ENCODE peak calls at places on chromosomes 4 and X, in seven cellular contexts. One of them, this sample, is unnamed.

GRCh38 chr4:98864560-98864959 is 64.4 kb downstream of the EIF4E start:
- DNase-seq in brain microvascular endothelial cell: no peak
- DNase-seq in RWPE1: no peak
- DNase-seq in astrocyte of the spinal cord: no peak
- DNase-seq in fibroblast of lung: no peak
- DNase-seq in hepatocyte: no peak
- DNase-seq in HL-60: no peak
- DNase-seq in this sample: no peak

GRCh38 chr4:42048394-42048793 is 58.1 kb downstream of the SLC30A9 start:
- DNase-seq in brain microvascular endothelial cell: peak; percentile 54
- DNase-seq in RWPE1: peak; percentile 10
- DNase-seq in astrocyte of the spinal cord: peak; percentile 78
- DNase-seq in fibroblast of lung: peak; percentile 85
- DNase-seq in hepatocyte: no peak
- DNase-seq in HL-60: no peak
- DNase-seq in this sample: no peak

GRCh38 chr4:86472377-86473019 is 112.6 kb upstream of the MAPK10 start:
- DNase-seq in brain microvascular endothelial cell: no peak
- DNase-seq in RWPE1: no peak
- DNase-seq in astrocyte of the spinal cord: no peak
- DNase-seq in fibroblast of lung: no peak
- DNase-seq in hepatocyte: no peak
- DNase-seq in HL-60: no peak
- DNase-seq in this sample: no peak

GRCh38 chr4:140116442-140117104 is 37.4 kb downstream of the MAML3 start:
- DNase-seq in brain microvascular endothelial cell: no peak
- DNase-seq in RWPE1: no peak
- DNase-seq in astrocyte of the spinal cord: no peak
- DNase-seq in fibroblast of lung: peak; percentile 57
- DNase-seq in hepatocyte: no peak
- DNase-seq in HL-60: no peak
- DNase-seq in this sample: no peak

GRCh38 chr4:86848732-86849617 is at the start of gene SLC10A6:
- DNase-seq in brain microvascular endothelial cell: no peak
- DNase-seq in RWPE1: no peak
- DNase-seq in astrocyte of the spinal cord: no peak
- DNase-seq in fibroblast of lung: no peak
- DNase-seq in hepatocyte: no peak
- DNase-seq in HL-60: no peak
- DNase-seq in this sample: no peak

GRCh38 chr4:13966241-13967195 is 339.0 kb upstream of the BOD1L1 start:
- DNase-seq in brain microvascular endothelial cell: peak; percentile 87
- DNase-seq in RWPE1: peak; percentile 46
- DNase-seq in astrocyte of the spinal cord: peak; percentile 77
- DNase-seq in fibroblast of lung: peak; percentile 88
- DNase-seq in hepatocyte: no peak
- DNase-seq in HL-60: no peak
- DNase-seq in this sample: no peak

GRCh38 chrX:48083212-48083611 is 11.8 kb upstream of the ZNF630 start:
- DNase-seq in brain microvascular endothelial cell: peak; percentile 51
- DNase-seq in RWPE1: peak; percentile 68
- DNase-seq in astrocyte of the spinal cord: peak; percentile 47
- DNase-seq in fibroblast of lung: peak; percentile 29
- DNase-seq in hepatocyte: peak; percentile 53
- DNase-seq in HL-60: no peak
- DNase-seq in this sample: no peak

GRCh38 chrX:72296991-72297390 is 8.7 kb downstream of the CITED1 start:
- DNase-seq in brain microvascular endothelial cell: no peak
- DNase-seq in RWPE1: no peak
- DNase-seq in astrocyte of the spinal cord: no peak
- DNase-seq in fibroblast of lung: no peak
- DNase-seq in hepatocyte: no peak
- DNase-seq in HL-60: no peak
- DNase-seq in this sample: no peak

GRCh38 chrX:154021131-154021611 is 1.5 kb upstream of the IRAK1 start:
- DNase-seq in brain microvascular endothelial cell: peak; percentile 39
- DNase-seq in RWPE1: no peak
- DNase-seq in astrocyte of the spinal cord: peak; percentile 59
- DNase-seq in fibroblast of lung: peak; percentile 72
- DNase-seq in hepatocyte: no peak
- DNase-seq in HL-60: peak; percentile 28
- DNase-seq in this sample: no peak

GRCh38 chr4:74715731-74716435 is 78.4 kb downstream of the BTC start:
- DNase-seq in brain microvascular endothelial cell: no peak
- DNase-seq in RWPE1: no peak
- DNase-seq in astrocyte of the spinal cord: no peak
- DNase-seq in fibroblast of lung: no peak
- DNase-seq in hepatocyte: no peak
- DNase-seq in HL-60: no peak
- DNase-seq in this sample: no peak

GRCh38 chrX:31499120-31499519 is 427.3 kb upstream of the FTHL17 start:
- DNase-seq in brain microvascular endothelial cell: peak; percentile 62
- DNase-seq in RWPE1: no peak
- DNase-seq in astrocyte of the spinal cord: peak; percentile 77
- DNase-seq in fibroblast of lung: peak; percentile 78
- DNase-seq in hepatocyte: no peak
- DNase-seq in HL-60: no peak
- DNase-seq in this sample: no peak

GRCh38 chr4:141395246-141395830 is 174.6 kb downstream of the ZNF330 start:
- DNase-seq in brain microvascular endothelial cell: no peak
- DNase-seq in RWPE1: peak; percentile 29
- DNase-seq in astrocyte of the spinal cord: no peak
- DNase-seq in fibroblast of lung: peak; percentile 80
- DNase-seq in hepatocyte: no peak
- DNase-seq in HL-60: no peak
- DNase-seq in this sample: no peak

GRCh38 chrX:153410888-153411254 is 401 bp upstream of the ZFP92 start:
- DNase-seq in brain microvascular endothelial cell: no peak
- DNase-seq in RWPE1: no peak
- DNase-seq in astrocyte of the spinal cord: no peak
- DNase-seq in fibroblast of lung: no peak
- DNase-seq in hepatocyte: no peak
- DNase-seq in HL-60: no peak
- DNase-seq in this sample: no peak

GRCh38 chrX:103656623-103657022 is 27.8 kb downstream of the TCEAL1 start:
- DNase-seq in brain microvascular endothelial cell: peak; percentile 62
- DNase-seq in RWPE1: peak; percentile 71
- DNase-seq in astrocyte of the spinal cord: peak; percentile 45
- DNase-seq in fibroblast of lung: peak; percentile 73
- DNase-seq in hepatocyte: no peak
- DNase-seq in HL-60: no peak
- DNase-seq in this sample: no peak

GRCh38 chr4:84727491-84727890 is 144.6 kb downstream of the CDS1 start:
- DNase-seq in brain microvascular endothelial cell: no peak
- DNase-seq in RWPE1: no peak
- DNase-seq in astrocyte of the spinal cord: no peak
- DNase-seq in fibroblast of lung: no peak
- DNase-seq in hepatocyte: no peak
- DNase-seq in HL-60: no peak
- DNase-seq in this sample: no peak

GRCh38 chr4:84722720-84723119 is 139.8 kb downstream of the CDS1 start:
- DNase-seq in brain microvascular endothelial cell: no peak
- DNase-seq in RWPE1: no peak
- DNase-seq in astrocyte of the spinal cord: no peak
- DNase-seq in fibroblast of lung: no peak
- DNase-seq in hepatocyte: no peak
- DNase-seq in HL-60: no peak
- DNase-seq in this sample: no peak

GRCh38 chr4:84730375-84730774 is 147.4 kb downstream of the CDS1 start:
- DNase-seq in brain microvascular endothelial cell: no peak
- DNase-seq in RWPE1: no peak
- DNase-seq in astrocyte of the spinal cord: no peak
- DNase-seq in fibroblast of lung: no peak
- DNase-seq in hepatocyte: no peak
- DNase-seq in HL-60: no peak
- DNase-seq in this sample: no peak

GRCh38 chr4:84726356-84726755 is 143.4 kb downstream of the CDS1 start:
- DNase-seq in brain microvascular endothelial cell: no peak
- DNase-seq in RWPE1: no peak
- DNase-seq in astrocyte of the spinal cord: no peak
- DNase-seq in fibroblast of lung: peak; percentile 3
- DNase-seq in hepatocyte: no peak
- DNase-seq in HL-60: no peak
- DNase-seq in this sample: no peak
- TF ChIP-seq CTCF in brain microvascular endothelial cell: no peak
- TF ChIP-seq CTCF in RWPE1: no peak
- TF ChIP-seq CTCF in astrocyte of the spinal cord: no peak
- TF ChIP-seq CTCF in fibroblast of lung: no peak
- TF ChIP-seq CTCF in hepatocyte: no peak
- TF ChIP-seq CTCF in HL-60: no peak
- TF ChIP-seq CTCF in this sample: no peak

GRCh38 chrX:45571453-45571852 is 370.8 kb upstream of the DIPK2B start:
- DNase-seq in brain microvascular endothelial cell: no peak
- DNase-seq in RWPE1: no peak
- DNase-seq in astrocyte of the spinal cord: no peak
- DNase-seq in fibroblast of lung: no peak
- DNase-seq in hepatocyte: no peak
- DNase-seq in HL-60: no peak
- DNase-seq in this sample: no peak

GRCh38 chrX:45566456-45566855 is 365.8 kb upstream of the DIPK2B start:
- DNase-seq in brain microvascular endothelial cell: no peak
- DNase-seq in RWPE1: no peak
- DNase-seq in astrocyte of the spinal cord: no peak
- DNase-seq in fibroblast of lung: no peak
- DNase-seq in hepatocyte: no peak
- DNase-seq in HL-60: no peak
- DNase-seq in this sample: no peak
- TF ChIP-seq CTCF in brain microvascular endothelial cell: no peak
- TF ChIP-seq CTCF in RWPE1: no peak
- TF ChIP-seq CTCF in astrocyte of the spinal cord: no peak
- TF ChIP-seq CTCF in fibroblast of lung: no peak
- TF ChIP-seq CTCF in hepatocyte: no peak
- TF ChIP-seq CTCF in HL-60: no peak
- TF ChIP-seq CTCF in this sample: no peak

GRCh38 chr4:15147709-15148651 is 145.7 kb downstream of the CPEB2 start:
- DNase-seq in brain microvascular endothelial cell: no peak
- DNase-seq in RWPE1: no peak
- DNase-seq in astrocyte of the spinal cord: no peak
- DNase-seq in fibroblast of lung: no peak
- DNase-seq in hepatocyte: no peak
- DNase-seq in HL-60: no peak
- DNase-seq in this sample: no peak
- TF ChIP-seq CTCF in brain microvascular endothelial cell: no peak
- TF ChIP-seq CTCF in RWPE1: no peak
- TF ChIP-seq CTCF in astrocyte of the spinal cord: no peak
- TF ChIP-seq CTCF in fibroblast of lung: no peak
- TF ChIP-seq CTCF in hepatocyte: no peak
- TF ChIP-seq CTCF in HL-60: no peak
- TF ChIP-seq CTCF in this sample: no peak

GRCh38 chr4:129565214-129565613 is 469.3 kb downstream of the C4orf33 start:
- DNase-seq in brain microvascular endothelial cell: no peak
- DNase-seq in RWPE1: no peak
- DNase-seq in astrocyte of the spinal cord: no peak
- DNase-seq in fibroblast of lung: no peak
- DNase-seq in hepatocyte: no peak
- DNase-seq in HL-60: no peak
- DNase-seq in this sample: no peak
- TF ChIP-seq CTCF in brain microvascular endothelial cell: no peak
- TF ChIP-seq CTCF in RWPE1: no peak
- TF ChIP-seq CTCF in astrocyte of the spinal cord: no peak
- TF ChIP-seq CTCF in fibroblast of lung: no peak
- TF ChIP-seq CTCF in hepatocyte: no peak
- TF ChIP-seq CTCF in HL-60: no peak
- TF ChIP-seq CTCF in this sample: no peak

DNA sequence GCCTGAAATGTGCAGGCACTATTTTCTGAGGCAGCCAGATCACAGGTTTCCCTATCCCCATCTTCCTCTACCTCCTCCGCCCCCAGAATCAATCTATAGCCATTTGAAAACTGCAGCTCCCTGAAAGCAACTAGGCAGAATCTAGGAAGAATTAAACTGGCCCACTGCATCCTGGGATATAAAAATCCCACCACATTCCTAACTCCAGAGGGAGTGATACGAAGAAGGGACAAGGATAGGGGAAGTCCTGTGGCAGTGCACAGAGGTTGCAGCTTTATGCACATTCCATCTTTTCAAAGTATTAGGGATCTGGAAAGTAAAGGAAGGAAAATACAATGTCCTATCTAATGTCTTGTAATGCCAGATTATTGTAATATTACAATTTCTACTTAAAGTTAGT is 18.3 kb upstream of the HERC3 start:
- DNase-seq in brain microvascular endothelial cell: peak; percentile 12
- DNase-seq in RWPE1: no peak
- DNase-seq in astrocyte of the spinal cord: peak; percentile 13
- DNase-seq in fibroblast of lung: peak; percentile 16
- DNase-seq in hepatocyte: no peak
- DNase-seq in HL-60: no peak
- DNase-seq in this sample: no peak
- TF ChIP-seq CTCF in brain microvascular endothelial cell: peak; percentile 59
- TF ChIP-seq CTCF in RWPE1: no peak
- TF ChIP-seq CTCF in astrocyte of the spinal cord: peak; percentile 35
- TF ChIP-seq CTCF in fibroblast of lung: peak; percentile 53
- TF ChIP-seq CTCF in hepatocyte: peak; percentile 24
- TF ChIP-seq CTCF in HL-60: no peak
- TF ChIP-seq CTCF in this sample: no peak

GRCh38 chrX:107629533-107629909 is 1.2 kb downstream of the PRPS1 start:
- DNase-seq in brain microvascular endothelial cell: peak; percentile 4
- DNase-seq in RWPE1: peak; percentile 3
- DNase-seq in astrocyte of the spinal cord: peak; percentile 27
- DNase-seq in fibroblast of lung: peak; percentile 39
- DNase-seq in hepatocyte: peak; percentile 52
- DNase-seq in HL-60: peak; percentile 13
- DNase-seq in this sample: no peak
- TF ChIP-seq CTCF in brain microvascular endothelial cell: peak; percentile 53
- TF ChIP-seq CTCF in RWPE1: peak; percentile 10
- TF ChIP-seq CTCF in astrocyte of the spinal cord: peak; percentile 33
- TF ChIP-seq CTCF in fibroblast of lung: peak; percentile 46
- TF ChIP-seq CTCF in hepatocyte: peak; percentile 44
- TF ChIP-seq CTCF in HL-60: no peak
- TF ChIP-seq CTCF in this sample: peak; percentile 5

This sample was measured in D721Med.